ENCODE peak calls at places on chromosomes 12 and 14, in four cellular contexts. B, D, N and X are unnamed samples. For H3K27me3, the result is how much of the 10 kb centered on the place peaks cover.

GRCh38 chr12:55925371-55925770 is 2.3 kb downstream of the PYM1 start:
- DNase-seq in B (no peak), D (no peak), N (no peak), X (no peak)

GRCh38 chr12:8590842-8591545 is 21.7 kb downstream of the AICDA start:
- DNase-seq in B (no peak), D (no peak), N (peak), X (no peak)

GRCh38 chr14:50085570-50086315 is 30.6 kb downstream of the VCPKMT start:
- DNase-seq in B (no peak), D (no peak), N (no peak), X (no peak)

GRCh38 chr12:42641231-42641630 is 51.7 kb upstream of the PRICKLE1 start:
- DNase-seq in B (no peak), D (no peak), N (no peak), X (no peak)

GRCh38 chr12:16323010-16323409 is 24.4 kb upstream of the MGST1 start:
- DNase-seq in B (no peak), D (no peak), N (no peak), X (no peak)

GRCh38 chr12:59382678-59383425 is 213.0 kb upstream of the SLC16A7 start:
- DNase-seq in B (no peak), D (no peak), N (no peak), X (no peak)

GRCh38 chr14:73712540-73713141 is 1.5 kb downstream of the PNMA1 start:
- DNase-seq in B (no peak), D (no peak), N (no peak), X (no peak)

GRCh38 chr12:6195665-6196535 is 4.3 kb upstream of the CD9 start:
- DNase-seq in B (peak), D (peak), N (peak), X (no peak)

GRCh38 chr14:59246566-59246965 is 58.1 kb downstream of the DAAM1 start:
- DNase-seq in B (no peak), D (no peak), N (no peak), X (no peak)

GRCh38 chr12:28604240-28604639 is 414.0 kb downstream of the CCDC91 start:
- DNase-seq in B (no peak), D (no peak), N (no peak), X (no peak)

GRCh38 chr12:108907861-108908302 is 28.0 kb downstream of the DAO start:
- DNase-seq in B (no peak), D (no peak), N (peak), X (peak)

GRCh38 chr12:32032205-32032810 is 73.1 kb downstream of the RESF1 start:
- DNase-seq in B (no peak), D (no peak), N (no peak), X (no peak)

GRCh38 chr14:24885410-24885913 is 164.5 kb downstream of the STXBP6 start:
- DNase-seq in B (no peak), D (no peak), N (peak), X (no peak)

GRCh38 chr12:40224439-40225291 is at the start of gene LRRK2:
- DNase-seq in B (peak), D (peak), N (no peak), X (peak)

DNA sequence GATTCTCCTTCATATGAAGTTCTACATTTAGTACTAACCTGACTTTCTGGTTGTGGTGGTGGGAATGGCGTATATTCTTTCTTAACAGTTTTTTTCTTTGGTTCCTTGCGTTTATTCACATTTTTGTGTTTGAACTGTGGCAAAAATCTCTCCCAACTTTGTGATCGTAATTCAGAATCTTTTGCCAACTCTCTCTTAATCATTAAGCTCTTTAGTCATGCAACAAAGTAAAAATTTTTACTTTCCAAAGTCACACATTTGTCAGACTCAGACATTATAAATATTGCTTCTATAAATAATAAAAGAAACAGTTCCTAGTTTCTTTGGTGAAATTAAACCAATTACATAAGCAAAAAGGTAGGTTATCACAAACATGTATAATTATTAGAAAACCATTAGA is 7.5 kb downstream of the KRR1 start:
- DNase-seq in B (no peak), D (no peak), N (no peak), X (no peak)
- TF ChIP-seq POLR2AphosphoS5 in B (no peak), D (no peak), N (no peak), X (no peak)

GRCh38 chr12:101929365-101930041 is 52.1 kb downstream of the DRAM1 start:
- DNase-seq in B (no peak), D (no peak), N (no peak), X (no peak)

GRCh38 chr12:101933866-101934514 is 56.6 kb downstream of the DRAM1 start:
- DNase-seq in B (no peak), D (no peak), N (no peak), X (no peak)

GRCh38 chr12:101927999-101928398 is 50.6 kb downstream of the DRAM1 start:
- DNase-seq in B (no peak), D (no peak), N (no peak), X (no peak)

GRCh38 chr12:101928556-101928955 is 51.2 kb downstream of the DRAM1 start:
- DNase-seq in B (no peak), D (no peak), N (no peak), X (no peak)

GRCh38 chr12:101931498-101932326 is 54.3 kb downstream of the DRAM1 start:
- DNase-seq in B (no peak), D (no peak), N (no peak), X (no peak)
- TF ChIP-seq POLR2A in B (no peak), D (no peak), N (no peak), X (no peak)

GRCh38 chr14:100617715-100618693 is 30.8 kb upstream of the BEGAIN start:
- DNase-seq in B (no peak), D (peak), N (no peak), X (no peak)
- H3K27me3 ChIP-seq in B (under half), D (under half), N (under half), X (under half)

DNA sequence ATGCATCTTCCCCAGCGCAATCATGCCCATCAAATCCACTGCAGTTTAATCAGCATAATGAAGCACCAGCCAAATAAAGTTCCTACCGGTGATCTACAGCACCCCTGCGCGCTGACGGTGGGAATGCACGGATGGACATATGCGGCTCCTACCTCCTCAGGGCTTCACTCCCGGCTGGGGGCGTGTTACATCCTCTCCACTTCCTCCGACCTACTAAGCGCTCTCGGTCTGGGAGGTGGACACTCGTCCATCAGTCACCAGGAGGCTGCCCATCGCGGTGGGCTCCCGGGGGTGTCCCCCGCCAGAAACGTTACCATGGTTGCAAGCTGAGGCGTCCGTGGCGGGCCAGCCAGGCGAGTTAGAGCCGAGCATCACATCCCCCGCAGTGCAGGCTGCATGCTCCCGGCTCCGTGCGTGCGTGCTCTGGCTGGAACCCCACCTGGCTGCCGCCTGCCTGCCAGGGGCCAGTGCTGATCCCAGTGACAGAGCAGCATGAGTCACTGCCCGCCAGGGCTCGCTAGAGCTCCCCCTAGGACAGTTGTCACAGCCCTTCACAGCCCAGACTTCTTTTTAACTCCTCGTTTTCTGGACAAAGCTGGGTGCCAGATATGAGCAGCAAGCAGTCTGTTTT is 73.0 kb downstream of the CIT start:
- DNase-seq in B (peak), D (no peak), N (peak), X (peak)
- TF ChIP-seq POLR2AphosphoS5 in B (no peak), D (no peak), N (no peak), X (no peak)

GRCh38 chr12:75505706-75506312 is 5.6 kb downstream of the KRR1 start:
- DNase-seq in B (no peak), D (no peak), N (peak), X (no peak)
- TF ChIP-seq POLR2A in B (no peak), D (no peak), N (no peak), X (no peak)

DNA sequence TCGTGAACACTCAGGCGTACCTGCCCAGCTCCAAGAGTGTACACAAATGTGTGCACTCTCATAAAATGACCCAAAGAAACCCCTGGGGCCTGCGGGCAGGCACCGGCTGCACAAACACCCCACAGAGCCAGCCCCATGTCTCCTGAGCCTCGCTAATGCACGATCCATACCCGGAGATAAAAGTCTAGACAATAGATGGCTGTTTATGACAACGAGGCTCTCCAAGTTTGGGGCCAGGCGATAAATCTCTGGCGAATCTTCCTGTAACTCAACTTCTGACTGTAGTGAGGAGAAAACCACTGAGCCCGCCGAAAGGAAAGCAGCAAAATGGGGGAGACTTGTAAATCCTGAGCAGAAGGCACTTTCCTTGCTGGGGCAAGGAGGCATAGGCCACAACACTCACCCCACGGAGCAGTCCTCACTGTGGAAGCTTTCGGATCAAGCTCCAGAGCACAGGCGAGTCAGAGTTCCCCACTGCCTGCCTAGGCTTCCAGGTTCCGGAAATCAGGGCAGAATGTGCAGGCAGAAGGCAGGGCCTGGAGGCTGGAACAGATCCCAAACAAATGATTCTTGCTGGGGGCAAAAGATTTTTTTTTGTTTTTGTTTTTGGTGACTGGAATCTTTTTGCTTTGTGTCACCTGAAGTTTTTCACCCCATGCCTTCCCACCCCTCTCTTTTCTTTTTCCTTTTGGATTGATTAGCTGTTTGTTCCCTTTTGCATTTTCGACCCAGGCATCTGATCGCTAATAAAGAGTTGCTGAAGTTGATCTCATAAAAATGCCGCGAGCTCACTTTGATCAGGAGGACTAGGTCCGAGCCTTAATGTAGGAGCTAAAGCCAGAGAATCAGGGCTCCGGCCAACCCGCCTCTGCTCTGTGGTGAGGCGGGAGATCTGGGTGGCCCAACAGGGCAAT is 4.5 kb upstream of the HOXC11 start:
- DNase-seq in B (no peak), D (no peak), N (no peak), X (no peak)
- H3K27me3 ChIP-seq in B (half or more), D (half or more), N (under half), X (under half)

GRCh38 chr12:52232233-52232915 is 669 bp upstream of the KRT7 start:
- DNase-seq in B (no peak), D (no peak), N (no peak), X (no peak)

GRCh38 chr12:52231305-52232232 is 1.5 kb upstream of the KRT7 start:
- DNase-seq in B (no peak), D (peak), N (no peak), X (no peak)

GRCh38 chr12:52229836-52230343 is 3.2 kb upstream of the KRT7 start:
- DNase-seq in B (no peak), D (no peak), N (no peak), X (no peak)

GRCh38 chr12:52228931-52229330 is 4.1 kb upstream of the KRT7 start:
- DNase-seq in B (no peak), D (no peak), N (no peak), X (no peak)

GRCh38 chr12:52230364-52231281 is 2.4 kb upstream of the KRT7 start:
- DNase-seq in B (no peak), D (no peak), N (no peak), X (no peak)
- TF ChIP-seq POLR2AphosphoS5 in B (no peak), D (no peak), N (no peak), X (peak)